ENCODE peak calls at places on chromosomes 7 and 10, in five cellular contexts. One of them, this sample, is unnamed.

GRCh38 chr10:7312179-7312857 is 98.5 kb downstream of the SFMBT2 start:
- DNase-seq in COR-L47: no peak
- DNase-seq in non-pigmented ciliary epithelial cell: no peak
- DNase-seq in NCI-H1092 treated with DMSO at 0.1 percent for 48 hours: no peak
- DNase-seq in progenitor cell of endocrine pancreas: no peak
- DNase-seq in this sample: no peak

GRCh38 chr10:24494236-24494635 is 229.5 kb downstream of the ARHGAP21 start:
- DNase-seq in COR-L47: no peak
- DNase-seq in progenitor cell of endocrine pancreas: no peak
- DNase-seq in NCI-H1092 treated with DMSO at 0.1 percent for 48 hours: no peak
- DNase-seq in non-pigmented ciliary epithelial cell: no peak
- DNase-seq in this sample: no peak

GRCh38 chr7:141027043-141027442 is 12.3 kb upstream of the MRPS33 start:
- DNase-seq in progenitor cell of endocrine pancreas: no peak
- DNase-seq in non-pigmented ciliary epithelial cell: no peak
- DNase-seq in COR-L47: no peak
- DNase-seq in NCI-H1092 treated with DMSO at 0.1 percent for 48 hours: no peak
- DNase-seq in this sample: no peak

GRCh38 chr7:8068892-8069686 is 100.5 kb downstream of the GLCCI1 start:
- DNase-seq in NCI-H1092 treated with DMSO at 0.1 percent for 48 hours: no peak
- DNase-seq in progenitor cell of endocrine pancreas: no peak
- DNase-seq in non-pigmented ciliary epithelial cell: no peak
- DNase-seq in COR-L47: no peak
- DNase-seq in this sample: no peak

GRCh38 chr7:47647213-47647985 is 65.5 kb upstream of the TNS3 start:
- DNase-seq in progenitor cell of endocrine pancreas: no peak
- DNase-seq in non-pigmented ciliary epithelial cell: no peak
- DNase-seq in NCI-H1092 treated with DMSO at 0.1 percent for 48 hours: no peak
- DNase-seq in COR-L47: no peak
- DNase-seq in this sample: no peak

GRCh38 chr10:43336061-43336460 is 35.4 kb upstream of the FXYD4 start:
- DNase-seq in progenitor cell of endocrine pancreas: no peak
- DNase-seq in non-pigmented ciliary epithelial cell: no peak
- DNase-seq in NCI-H1092 treated with DMSO at 0.1 percent for 48 hours: no peak
- DNase-seq in COR-L47: no peak
- DNase-seq in this sample: no peak

GRCh38 chr10:74837750-74838149 is 11.3 kb downstream of the KAT6B start:
- DNase-seq in COR-L47: no peak
- DNase-seq in NCI-H1092 treated with DMSO at 0.1 percent for 48 hours: no peak
- DNase-seq in progenitor cell of endocrine pancreas: no peak
- DNase-seq in non-pigmented ciliary epithelial cell: no peak
- DNase-seq in this sample: no peak

GRCh38 chr10:28800144-28800543 is 122.8 kb downstream of the BAMBI start:
- DNase-seq in progenitor cell of endocrine pancreas: no peak
- DNase-seq in NCI-H1092 treated with DMSO at 0.1 percent for 48 hours: no peak
- DNase-seq in COR-L47: no peak
- DNase-seq in non-pigmented ciliary epithelial cell: no peak
- DNase-seq in this sample: no peak

GRCh38 chr7:1403844-1404404 is 55.3 kb downstream of the MICALL2 start:
- DNase-seq in progenitor cell of endocrine pancreas: no peak
- DNase-seq in NCI-H1092 treated with DMSO at 0.1 percent for 48 hours: peak
- DNase-seq in COR-L47: peak
- DNase-seq in non-pigmented ciliary epithelial cell: peak
- DNase-seq in this sample: peak

GRCh38 chr7:27917774-27918314 is 177.9 kb downstream of the TAX1BP1 start:
- DNase-seq in NCI-H1092 treated with DMSO at 0.1 percent for 48 hours: no peak
- DNase-seq in non-pigmented ciliary epithelial cell: peak
- DNase-seq in COR-L47: no peak
- DNase-seq in progenitor cell of endocrine pancreas: no peak
- DNase-seq in this sample: no peak

This sample was measured in NCI-H1930.